ENCODE peak calls at places on chromosomes 2 and 18, in nine cellular contexts. L, B, O, H, W, X, Z, E and F are unnamed samples. For H3K4me1, the result is how much of the 10 kb centered on the place peaks cover.

GRCh38 chr18:42640160-42640559 is 475.3 kb downstream of the RIT2 start:
- DNase-seq in B (no peak), E (no peak), H (no peak), W (no peak), O (no peak), X (no peak), L (no peak), Z (no peak), F (no peak)

GRCh38 chr18:63788447-63789096 is 13.4 kb downstream of the SERPINB7 start:
- DNase-seq in W (no peak), Z (no peak), X (peak), E (no peak), H (no peak), B (no peak), O (no peak), L (no peak), F (no peak)

GRCh38 chr18:21739604-21740473 is 753 bp upstream of the MIB1 start:
- DNase-seq in E (peak), B (no peak), Z (no peak), L (peak), O (peak), X (no peak), W (peak), H (no peak), F (no peak)

GRCh38 chr2:241315879-241316700 is at the start of gene SEPTIN2:
- DNase-seq in O (peak), E (peak), H (no peak), Z (peak), X (peak), W (peak), L (peak), B (no peak), F (peak)

GRCh38 chr2:11389551-11390528 is 45.4 kb upstream of the ROCK2 start:
- DNase-seq in E (no peak), O (no peak), W (no peak), X (peak), B (no peak), Z (no peak), L (no peak), H (no peak), F (no peak)

GRCh38 chr2:180910831-180911665 is 69.4 kb upstream of the UBE2E3 start:
- DNase-seq in E (peak), B (no peak), O (no peak), X (no peak), Z (no peak), W (no peak), H (no peak), L (no peak), F (no peak)

GRCh38 chr2:148527488-148528340 is 116.8 kb upstream of the EPC2 start:
- DNase-seq in Z (no peak), E (no peak), B (no peak), X (peak), H (no peak), W (no peak), L (no peak), O (no peak), F (no peak)

GRCh38 chr2:30655211-30655610 is 152.0 kb downstream of the CAPN13 start:
- DNase-seq in L (no peak), B (no peak), W (no peak), O (no peak), E (no peak), X (no peak), Z (no peak), H (no peak), F (no peak)

GRCh38 chr2:175282300-175282699 is 100.8 kb upstream of the ATP5MC3 start:
- DNase-seq in W (no peak), L (no peak), Z (peak), E (no peak), H (no peak), O (no peak), B (no peak), X (peak), F (no peak)

GRCh38 chr18:49609416-49610284 is 47.8 kb downstream of the LIPG start:
- DNase-seq in E (peak), X (peak), O (no peak), L (no peak), B (no peak), Z (no peak), H (no peak), W (no peak), F (no peak)

GRCh38 chr2:45052388-45052928 is 43.2 kb upstream of the SIX2 start:
- DNase-seq in H (no peak), X (no peak), Z (no peak), E (peak), B (no peak), L (no peak), W (no peak), O (no peak), F (no peak)

GRCh38 chr18:22433960-22434359 is 16.2 kb upstream of the CTAGE1 start:
- DNase-seq in W (no peak), Z (no peak), X (no peak), L (no peak), B (no peak), E (no peak), O (no peak), H (no peak), F (no peak)

GRCh38 chr2:237600205-237600846 is 9.8 kb upstream of the RAB17 start:
- DNase-seq in B (no peak), W (no peak), H (peak), E (peak), Z (no peak), L (peak), O (peak), X (no peak), F (no peak)

GRCh38 chr18:79784965-79785770 is 12.6 kb upstream of the KCNG2 start:
- DNase-seq in B (no peak), E (no peak), X (no peak), O (no peak), L (no peak), Z (no peak), H (no peak), W (no peak), F (no peak)

GRCh38 chr18:54260376-54261072 is 8.8 kb upstream of the POLI start:
- DNase-seq in O (no peak), W (no peak), E (no peak), B (no peak), X (peak), L (no peak), H (no peak), Z (no peak), F (no peak)

GRCh38 chr2:213252206-213252605 is 32.1 kb upstream of the SPAG16 start:
- DNase-seq in E (no peak), B (no peak), X (peak), W (no peak), O (no peak), H (no peak), L (no peak), Z (no peak), F (no peak)

GRCh38 chr18:60066576-60066975 is 166.8 kb downstream of the PMAIP1 start:
- DNase-seq in Z (no peak), L (no peak), B (no peak), X (no peak), W (no peak), E (no peak), H (no peak), O (no peak), F (no peak)

GRCh38 chr2:54801422-54801821 is 78.0 kb downstream of the EML6 start:
- DNase-seq in E (no peak), B (no peak), W (no peak), Z (no peak), L (no peak), H (no peak), X (no peak), O (no peak), F (no peak)

GRCh38 chr2:170869036-170869435 is 52.3 kb downstream of the GAD1 start:
- DNase-seq in B (no peak), O (no peak), X (peak), W (no peak), L (no peak), E (no peak), H (no peak), Z (no peak), F (no peak)

GRCh38 chr2:26536371-26537068 is 58.6 kb upstream of the OTOF start:
- DNase-seq in W (no peak), Z (no peak), X (no peak), B (no peak), E (peak), H (no peak), L (no peak), O (no peak), F (no peak)

GRCh38 chr2:122706757-122707223 is 951.3 kb downstream of the TSN start:
- DNase-seq in H (no peak), O (no peak), W (no peak), E (no peak), X (peak), B (no peak), L (no peak), Z (no peak), F (no peak)

GRCh38 chr2:216189410-216189809 is 80.3 kb downstream of the XRCC5 start:
- DNase-seq in E (no peak), L (no peak), O (no peak), B (no peak), X (no peak), W (no peak), H (no peak), Z (no peak), F (no peak)

GRCh38 chr2:147500229-147500628 is 344.6 kb upstream of the ACVR2A start:
- DNase-seq in E (no peak), W (no peak), B (no peak), X (no peak), O (no peak), L (no peak), Z (no peak), H (no peak), F (no peak)

GRCh38 chr2:135052997-135053474 is 944 bp downstream of the RAB3GAP1 start:
- DNase-seq in H (no peak), O (no peak), L (no peak), B (no peak), X (no peak), Z (peak), E (peak), W (no peak), F (peak)

GRCh38 chr2:173986805-173987204 is 21.6 kb upstream of the SP3 start:
- DNase-seq in H (no peak), E (no peak), L (peak), X (no peak), W (no peak), B (no peak), O (peak), Z (no peak), F (no peak)

GRCh38 chr2:187220100-187220499 is 228.0 kb downstream of the CALCRL start:
- DNase-seq in B (no peak), H (no peak), X (no peak), Z (no peak), O (no peak), W (no peak), E (no peak), L (no peak), F (no peak)

GRCh38 chr2:234533631-234534030 is 36.8 kb upstream of the ARL4C start:
- DNase-seq in H (no peak), E (no peak), Z (no peak), L (no peak), B (no peak), O (no peak), X (no peak), W (no peak), F (no peak)

GRCh38 chr2:3769766-3770165 is 66.4 kb downstream of the DCDC2C start:
- DNase-seq in L (no peak), X (no peak), B (no peak), O (no peak), H (no peak), Z (no peak), W (no peak), E (peak), F (no peak)

DNA sequence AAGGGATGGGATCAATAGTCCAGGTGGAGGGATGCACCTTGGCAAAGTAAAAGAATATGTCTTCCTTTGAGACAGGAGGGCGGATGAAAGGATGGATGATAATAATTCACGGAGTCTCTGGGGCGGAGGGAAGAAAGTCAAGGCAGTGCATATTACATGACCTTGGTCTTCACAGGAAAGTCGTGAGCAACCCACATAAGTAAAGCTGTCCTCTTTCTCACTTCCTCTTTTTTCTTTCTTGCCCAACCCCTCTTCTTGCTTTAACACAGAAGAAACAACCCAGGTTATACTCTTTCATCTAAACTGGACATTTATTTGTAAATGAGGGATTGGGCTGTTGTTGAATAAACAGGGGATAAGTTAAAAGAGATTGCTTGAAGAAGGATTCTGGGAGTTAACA is 168.7 kb upstream of the SKOR2 start:
- DNase-seq in O (no peak), Z (no peak), L (no peak), H (no peak), B (no peak), E (no peak), W (no peak), X (no peak), F (no peak)
- H3K4me3 ChIP-seq in O (no peak), Z (no peak), L (no peak), H (no peak), B (no peak), E (no peak), W (no peak), X (no peak), F (no peak)

DNA sequence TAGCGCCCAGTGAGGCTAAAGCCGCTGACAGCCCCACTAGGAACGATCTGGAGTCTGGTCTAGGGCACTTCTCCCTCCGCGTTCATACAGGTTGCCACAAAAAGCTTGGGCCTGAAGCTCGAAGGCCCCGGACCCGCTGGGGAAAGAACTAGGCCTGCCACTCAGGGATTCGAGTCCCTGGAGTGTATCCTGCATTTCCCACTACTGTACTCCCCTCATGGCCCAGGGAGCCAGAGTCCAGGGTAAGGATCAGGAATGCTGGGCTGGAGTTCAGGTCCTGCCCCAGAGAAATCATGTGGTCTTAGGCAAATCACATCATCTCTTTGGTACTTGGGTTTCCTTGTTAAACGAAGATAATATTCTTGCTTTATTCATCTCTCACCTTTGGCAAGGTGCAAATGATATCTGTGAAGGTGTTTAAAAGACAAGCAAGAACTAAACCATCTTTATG is 1.4 kb upstream of the ZFP36L2 start:
- DNase-seq in L (no peak), W (no peak), H (peak), E (no peak), O (no peak), Z (no peak), B (no peak), X (peak), F (no peak)
- H3K4me1 ChIP-seq in L (under half), W (under half), H (under half), E (under half), O (under half), Z (under half), B (under half), X (under half), F (under half)

DNA sequence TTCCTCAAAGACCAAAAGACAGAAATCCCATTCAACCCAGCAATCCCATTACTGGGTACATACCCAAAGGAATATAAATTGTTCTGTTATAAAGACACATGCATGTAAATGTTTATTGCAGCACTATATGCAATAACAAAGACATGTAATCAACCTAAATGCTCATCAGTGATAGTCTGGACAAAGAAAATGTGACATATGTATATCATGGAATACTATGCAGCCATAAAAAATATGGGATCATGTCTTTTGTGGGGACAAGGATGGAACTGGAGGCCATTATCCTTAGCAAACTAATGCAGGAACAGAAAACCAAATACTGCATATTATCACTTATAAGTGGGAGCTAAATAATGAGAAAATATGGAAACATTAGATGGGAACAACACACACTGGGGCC is 2.7 kb upstream of the HNMT start:
- DNase-seq in W (no peak), E (no peak), H (no peak), B (no peak), Z (no peak), O (no peak), L (no peak), X (no peak), F (no peak)
- H3K4me3 ChIP-seq in W (no peak), E (no peak), H (no peak), B (no peak), Z (no peak), O (no peak), L (no peak), X (no peak), F (no peak)

GRCh38 chr2:144511945-144512344 is 8.0 kb downstream of the ZEB2 start:
- DNase-seq in L (no peak), Z (no peak), O (no peak), B (no peak), H (no peak), E (no peak), X (no peak), W (no peak), F (no peak)
- H3K4me1 ChIP-seq in L (under half), Z (under half), O (under half), B (under half), H (under half), E (under half), X (under half), W (under half), F (under half)

GRCh38 chr2:72917138-72917874 is at the start of gene EMX1:
- DNase-seq in H (no peak), E (peak), Z (peak), O (no peak), W (peak), X (peak), L (no peak), B (no peak), F (peak)

GRCh38 chr2:72915076-72915906 is 2.0 kb upstream of the EMX1 start:
- DNase-seq in E (peak), L (no peak), B (no peak), W (no peak), X (no peak), Z (no peak), O (no peak), H (no peak), F (no peak)

GRCh38 chr2:72915907-72916742 is 1.2 kb upstream of the EMX1 start:
- DNase-seq in H (no peak), L (no peak), W (peak), Z (peak), O (no peak), X (peak), B (no peak), E (peak), F (peak)

GRCh38 chr2:72917875-72918660 is 749 bp downstream of the EMX1 start:
- DNase-seq in X (no peak), Z (no peak), E (peak), O (no peak), L (no peak), W (no peak), B (no peak), H (no peak), F (no peak)

DNA sequence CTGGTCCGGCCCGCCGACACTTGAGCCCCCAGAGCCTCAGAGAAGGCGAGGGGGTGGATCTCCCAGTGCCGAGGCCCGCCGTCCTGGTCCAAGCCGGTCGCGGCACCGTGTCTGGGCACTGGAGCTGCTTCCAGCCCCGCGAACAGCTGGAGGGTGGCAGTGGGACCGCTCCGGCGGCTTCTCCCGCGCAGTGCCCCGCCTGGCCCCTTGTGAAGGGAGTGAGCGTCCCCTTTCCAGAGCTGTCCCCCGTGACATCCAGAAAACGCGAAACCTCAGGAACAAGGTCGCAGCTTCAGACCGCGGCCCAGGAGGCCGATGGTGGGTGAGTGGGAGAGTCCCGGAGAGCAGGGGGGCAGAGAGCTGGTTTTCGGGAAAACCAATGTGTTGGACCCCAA is 579 bp upstream of the EMX1 start:
- DNase-seq in X (no peak), B (no peak), O (no peak), H (no peak), L (no peak), Z (no peak), E (no peak), W (no peak), F (no peak)
- H3K4me3 ChIP-seq in X (peak), B (peak), O (peak), H (peak), L (peak), Z (peak), E (peak), W (peak), F (peak)

GRCh38 chr2:36482576-36483214 is 115.3 kb downstream of the FEZ2 start:
- DNase-seq in B (no peak), X (peak), E (no peak), W (no peak), O (no peak), L (no peak), Z (no peak), H (no peak), F (no peak)
- H3K4me1 ChIP-seq in B (under half), X (half or more), E (under half), W (under half), O (under half), L (under half), Z (under half), H (half or more), F (under half)

DNA sequence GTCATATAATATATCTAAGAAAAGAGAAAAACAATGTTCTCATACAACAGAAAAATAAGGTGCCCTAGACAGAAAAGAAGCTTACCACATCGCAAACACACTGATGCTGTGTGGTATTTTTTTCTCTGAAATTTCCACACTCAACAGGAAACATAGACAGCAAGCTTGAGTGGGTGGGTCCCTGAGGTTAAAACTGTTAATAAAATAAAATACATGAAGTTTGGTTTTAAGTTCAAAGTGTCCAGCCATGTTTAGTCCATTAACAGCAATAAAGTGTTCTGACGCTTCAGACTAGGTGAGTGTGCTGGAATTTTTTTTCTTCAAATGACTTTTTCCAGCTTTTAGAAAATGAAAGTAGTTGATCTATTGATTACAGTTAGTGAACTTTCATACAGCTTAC is 83.3 kb upstream of the EPB41L5 start:
- DNase-seq in H (no peak), O (no peak), L (no peak), Z (peak), W (no peak), X (no peak), E (no peak), B (no peak), F (peak)
- H3K4me3 ChIP-seq in H (no peak), O (no peak), L (no peak), Z (peak), W (no peak), X (no peak), E (no peak), B (no peak), F (peak)

GRCh38 chr2:28713582-28714292 is 37.9 kb upstream of the PPP1CB start:
- DNase-seq in W (no peak), L (no peak), O (no peak), E (no peak), Z (no peak), B (no peak), H (no peak), X (peak), F (no peak)
- H3K4me1 ChIP-seq in W (under half), L (under half), O (under half), E (under half), Z (under half), B (under half), H (under half), X (half or more), F (under half)

DNA sequence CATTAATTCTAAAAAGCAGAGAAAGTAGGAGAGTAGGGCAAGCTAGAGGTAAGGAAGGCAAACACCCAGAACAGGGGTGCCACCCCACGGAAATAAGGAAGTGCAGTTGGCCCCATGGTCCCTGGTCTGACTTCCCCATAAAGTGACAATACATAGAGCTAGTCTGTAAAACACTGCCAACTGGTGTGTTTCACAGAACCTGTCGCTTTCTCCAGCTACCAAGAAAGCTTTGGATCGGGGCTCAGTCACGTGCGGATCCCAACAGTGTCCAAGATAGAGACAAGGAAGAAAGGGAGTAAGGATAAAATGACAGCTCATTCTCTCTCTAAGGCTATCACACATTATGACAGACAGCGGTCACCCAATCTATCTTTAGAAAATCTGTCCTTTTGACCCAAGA is 36.4 kb downstream of the TBC1D8 start:
- DNase-seq in X (no peak), W (no peak), L (no peak), Z (no peak), B (no peak), E (no peak), H (peak), O (no peak), F (no peak)
- H3K4me3 ChIP-seq in X (peak), W (no peak), L (no peak), Z (no peak), B (peak), E (no peak), H (peak), O (no peak), F (no peak)

GRCh38 chr2:164905307-164905706 is 50.0 kb downstream of the SLC38A11 start:
- DNase-seq in Z (no peak), H (no peak), O (no peak), L (no peak), E (no peak), W (no peak), X (no peak), B (no peak), F (no peak)
- H3K4me1 ChIP-seq in Z (under half), H (under half), O (under half), L (under half), E (under half), W (under half), X (under half), B (under half), F (under half)